ENCODE peak calls at places on chromosome 19, in five cellular contexts. V is stimulated activated CD4-positive, alpha-beta T cell treated with anti-CD3 and anti-CD28 coated beads, Interleukin-15, amount 100 ng/mL, for 1 hour; B is effector CD4-positive, alpha-beta T cell; Q is GM23248; I is posterior vena cava. C is an unnamed sample.

GRCh38 chr19:45954132-45954531 is 19.5 kb downstream of the NOVA2 start:
- DNase-seq in I (no peak), B (no peak), V (no peak), Q (no peak), C (no peak)

GRCh38 chr19:39996218-39996810 is 546 bp upstream of the ZNF546 start:
- DNase-seq in Q (peak), I (no peak), V (peak), B (peak), C (peak)

GRCh38 chr19:48878219-48879024 is 6.2 kb downstream of the PPP1R15A start:
- DNase-seq in B (no peak), V (no peak), I (peak), Q (peak), C (no peak)

GRCh38 chr19:10568444-10568825 is 344 bp downstream of the CDKN2D start:
- DNase-seq in Q (peak), B (no peak), I (peak), V (no peak), C (no peak)

GRCh38 chr19:8526345-8527062 is 12.5 kb upstream of the ZNF414 start:
- DNase-seq in B (no peak), V (no peak), Q (peak), I (peak), C (no peak)

GRCh38 chr19:459724-460511 is 915 bp downstream of the SHC2 start:
- DNase-seq in B (no peak), I (no peak), V (no peak), Q (peak), C (no peak)

GRCh38 chr19:36113895-36114762 is 546 bp downstream of the POLR2I start:
- DNase-seq in I (no peak), V (no peak), B (peak), Q (peak), C (no peak)

GRCh38 chr19:815775-816499 is 5.8 kb downstream of the PLPPR3 start:
- DNase-seq in I (no peak), Q (no peak), B (no peak), V (no peak), C (no peak)

GRCh38 chr19:37977992-37978391 is 71.0 kb downstream of the SIPA1L3 start:
- DNase-seq in B (no peak), Q (peak), I (peak), V (no peak), C (no peak)

GRCh38 chr19:50815443-50815842 is 8.1 kb downstream of the KLK1 start:
- DNase-seq in V (no peak), Q (no peak), B (no peak), I (no peak), C (no peak)

GRCh38 chr19:1122972-1123363 is 19.2 kb downstream of the GPX4 start:
- DNase-seq in V (no peak), B (no peak), I (peak), Q (peak), C (no peak)

GRCh38 chr19:17479325-17479791 is 9.0 kb downstream of the SLC27A1 start:
- DNase-seq in B (no peak), V (no peak), I (no peak), Q (peak), C (no peak)

GRCh38 chr19:1469936-1470863 is 8.8 kb downstream of the C19orf25 start:
- DNase-seq in Q (peak), I (no peak), B (peak), V (peak), C (peak)

GRCh38 chr19:14061081-14061749 is 661 bp downstream of the PALM3 start:
- DNase-seq in I (no peak), B (no peak), Q (peak), V (no peak), C (no peak)

GRCh38 chr19:6224308-6224675 is 55.5 kb downstream of the MLLT1 start:
- DNase-seq in B (no peak), V (no peak), I (no peak), Q (no peak), C (no peak)

GRCh38 chr19:33344210-33344609 is 29.3 kb upstream of the CEBPG start:
- DNase-seq in I (no peak), B (no peak), Q (peak), V (no peak), C (no peak)

GRCh38 chr19:13181747-13182388 is 31.7 kb downstream of the IER2 start:
- DNase-seq in V (no peak), B (no peak), I (peak), Q (peak), C (peak)

GRCh38 chr19:32526895-32527294 is 54.1 kb upstream of the PDCD5 start:
- DNase-seq in I (no peak), B (no peak), Q (no peak), V (no peak), C (no peak)

GRCh38 chr19:41548954-41549688 is 26.8 kb upstream of the CEACAM21 start:
- DNase-seq in V (no peak), B (peak), Q (no peak), I (no peak), C (peak)

GRCh38 chr19:37905936-37906867 is at the start of gene WDR87:
- DNase-seq in I (no peak), B (peak), V (peak), Q (peak), C (peak)

GRCh38 chr19:39517432-39517831 is 2.5 kb downstream of the SELENOV start:
- DNase-seq in V (no peak), B (no peak), Q (no peak), I (no peak), C (no peak)

GRCh38 chr19:9863759-9864158 is 28.6 kb downstream of the PIN1 start:
- DNase-seq in B (no peak), V (no peak), Q (no peak), I (no peak), C (no peak)

GRCh38 chr19:46218160-46218559 is 11.4 kb upstream of the IGFL1 start:
- DNase-seq in Q (peak), I (no peak), B (no peak), V (no peak), C (no peak)

GRCh38 chr19:15813916-15814315 is 1.5 kb downstream of the OR10H1 start:
- DNase-seq in B (no peak), V (no peak), Q (no peak), I (no peak), C (no peak)

GRCh38 chr19:54473071-54473941 is at the start of gene CDC42EP5:
- DNase-seq in I (peak), B (no peak), V (no peak), Q (peak), C (no peak)